ENCODE peak calls at places on chromosome 22, in four cellular contexts. N, W, A and G are unnamed samples.

GRCh38 chr22:26210390-26210789 is 41.1 kb downstream of the SEZ6L start:
- DNase-seq in W (no peak), N (no peak), A (no peak), G (no peak)

GRCh38 chr22:48663297-48663696 is 1164.4 kb downstream of the BRD1 start:
- DNase-seq in N (no peak), A (no peak), W (peak; percentile 23), G (no peak)

GRCh38 chr22:29742319-29742718 is 22.5 kb downstream of the CABP7 start:
- DNase-seq in N (no peak), W (no peak), A (no peak), G (no peak)

GRCh38 chr22:29879738-29880137 is 3.2 kb upstream of the MTMR3 start:
- DNase-seq in A (no peak), N (no peak), W (peak; percentile 47), G (peak; percentile 15)

GRCh38 chr22:42693055-42693762 is 27.5 kb downstream of the A4GALT start:
- DNase-seq in A (no peak), N (no peak), W (no peak), G (no peak)

GRCh38 chr22:45881524-45881875 is 95.5 kb downstream of the WNT7B start:
- DNase-seq in N (peak; percentile 11), A (no peak), W (no peak), G (no peak)

GRCh38 chr22:27151407-27151806 is 494.0 kb downstream of the MIAT start:
- DNase-seq in W (peak; percentile 44), A (no peak), N (no peak), G (no peak)

GRCh38 chr22:27099896-27100295 is 442.5 kb downstream of the MIAT start:
- DNase-seq in N (no peak), A (no peak), W (peak; percentile 61), G (no peak)

GRCh38 chr22:46117206-46118199 is 32.8 kb upstream of the PPARA start:
- DNase-seq in A (no peak), W (no peak), N (no peak), G (no peak)

GRCh38 chr22:45202333-45203149 is 38.2 kb downstream of the KIAA0930 start:
- DNase-seq in N (no peak), W (no peak), A (no peak), G (peak; percentile 47)

GRCh38 chr22:45271667-45272188 is 13.0 kb upstream of the UPK3A start:
- DNase-seq in W (no peak), A (no peak), N (peak; percentile 60), G (no peak)

GRCh38 chr22:44538071-44538470 is 40.0 kb upstream of the RTL6 start:
- DNase-seq in N (no peak), W (no peak), A (peak; percentile 27), G (peak; percentile 28)

GRCh38 chr22:50114221-50114981 is 24.6 kb downstream of the MOV10L1 start:
- DNase-seq in N (no peak), A (peak; percentile 81), W (no peak), G (no peak)

GRCh38 chr22:49995413-49996191 is 17.0 kb downstream of the IL17REL start:
- DNase-seq in A (no peak), W (no peak), N (no peak), G (no peak)

GRCh38 chr22:36323182-36323854 is 64.4 kb downstream of the MYH9 start:
- DNase-seq in N (peak; percentile 74), A (peak; percentile 71), W (no peak), G (no peak)

GRCh38 chr22:49975543-49976389 is 15.2 kb downstream of the PIM3 start:
- DNase-seq in A (peak; percentile 22), W (peak; percentile 67), N (peak; percentile 23), G (no peak)

GRCh38 chr22:45083659-45084305 is 74.0 kb upstream of the PHF21B start:
- DNase-seq in W (no peak), N (no peak), A (peak; percentile 80), G (peak; percentile 83)

GRCh38 chr22:33723915-33724314 is 196.4 kb downstream of the LARGE1 start:
- DNase-seq in N (no peak), A (no peak), W (no peak), G (no peak)

GRCh38 chr22:11605468-11605981 is 3922.5 kb upstream of the OR11H1 start:
- DNase-seq in W (no peak), N (no peak), A (no peak), G (no peak)

GRCh38 chr22:49152146-49152929 is 675.3 kb downstream of the BRD1 start:
- DNase-seq in N (no peak), W (no peak), A (no peak), G (no peak)

GRCh38 chr22:29144786-29145160 is 60.9 kb upstream of the EMID1 start:
- DNase-seq in A (no peak), N (no peak), W (no peak), G (no peak)

GRCh38 chr22:37760152-37760551 is 47.6 kb upstream of the GCAT start:
- DNase-seq in A (no peak), W (no peak), N (no peak), G (no peak)
- H3K36me3 ChIP-seq in A (peaks cover 36% of the 10 kb centered on the region), W (no peaks in the 10 kb centered on the region), N (no peaks in the 10 kb centered on the region), G (peaks cover 86% of the 10 kb centered on the region)

DNA sequence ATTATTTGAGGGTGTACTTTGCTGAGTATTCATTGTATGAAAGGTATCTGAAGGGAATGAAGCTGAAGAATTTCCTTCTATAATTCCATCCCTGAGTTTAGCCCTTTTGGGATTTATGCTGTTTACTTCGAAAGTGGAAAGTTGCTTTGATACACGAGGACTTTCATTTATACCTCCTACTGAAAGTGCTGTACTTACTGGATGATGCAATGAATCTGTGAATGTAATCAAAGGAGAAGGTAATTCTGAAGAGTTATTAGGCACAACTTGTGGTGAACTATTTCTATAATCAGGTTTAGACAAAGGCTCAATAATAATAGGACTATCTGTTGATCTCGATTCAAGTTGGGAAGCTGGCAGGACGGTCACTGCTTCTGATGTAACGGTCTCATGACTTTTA is 19.8 kb downstream of the ZNF280B start:
- DNase-seq in W (no peak), A (no peak), N (no peak), G (no peak)
- H3K36me3 ChIP-seq in W (peaks cover 19% of the 10 kb centered on the region), A (peaks cover 3% of the 10 kb centered on the region), N (no peaks in the 10 kb centered on the region), G (peaks cover 33% of the 10 kb centered on the region)

GRCh38 chr22:47591709-47592108 is 829.3 kb downstream of the TBC1D22A start:
- DNase-seq in W (no peak), A (no peak), N (no peak), G (no peak)

GRCh38 chr22:47592791-47593190 is 830.3 kb downstream of the TBC1D22A start:
- DNase-seq in A (no peak), N (no peak), W (no peak), G (no peak)

GRCh38 chr22:47593291-47593690 is 830.8 kb downstream of the TBC1D22A start:
- DNase-seq in A (no peak), N (no peak), W (no peak), G (no peak)

GRCh38 chr22:47589271-47590250 is 827.1 kb downstream of the TBC1D22A start:
- DNase-seq in W (no peak), N (no peak), A (no peak), G (no peak)

GRCh38 chr22:47591016-47591415 is 828.6 kb downstream of the TBC1D22A start:
- DNase-seq in W (no peak), A (no peak), N (no peak), G (no peak)
- H3K36me3 ChIP-seq in W (peaks cover 4% of the 10 kb centered on the region), A (no peaks in the 10 kb centered on the region), N (no peaks in the 10 kb centered on the region), G (no peaks in the 10 kb centered on the region)

DNA sequence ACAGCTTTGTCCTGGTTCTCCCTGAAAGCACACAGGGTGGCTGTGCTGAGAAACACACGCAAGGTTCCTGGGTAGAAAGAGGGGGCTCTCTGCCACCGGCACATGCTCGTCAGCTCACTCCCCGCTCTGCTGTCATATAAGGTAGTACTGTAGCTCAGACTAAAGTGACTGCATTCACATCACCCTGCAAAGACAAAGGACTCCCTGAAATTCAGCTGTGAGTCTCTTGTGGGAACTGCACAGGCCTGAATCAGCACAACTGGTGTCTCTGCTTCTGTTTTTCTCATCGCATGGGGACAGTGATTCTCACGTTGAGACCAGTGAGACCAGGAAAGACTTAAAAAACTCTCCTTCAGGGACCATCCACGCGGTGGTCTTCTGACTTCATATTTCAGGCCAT is 124.1 kb upstream of the BID start:
- DNase-seq in W (no peak), N (no peak), A (no peak), G (no peak)
- H3K36me3 ChIP-seq in W (peaks cover 4% of the 10 kb centered on the region), N (no peaks in the 10 kb centered on the region), A (peaks cover 14% of the 10 kb centered on the region), G (peaks cover 75% of the 10 kb centered on the region)

GRCh38 chr22:20882855-20883254 is 24.0 kb downstream of the SNAP29 start:
- DNase-seq in A (no peak), W (no peak), N (no peak), G (no peak)
- H3K36me3 ChIP-seq in A (peaks cover 10% of the 10 kb centered on the region), W (no peaks in the 10 kb centered on the region), N (no peaks in the 10 kb centered on the region), G (peaks cover 11% of the 10 kb centered on the region)

GRCh38 chr22:24118689-24119384 is 62.5 kb upstream of the SUSD2 start:
- DNase-seq in A (no peak), W (no peak), N (no peak), G (no peak)
- H3K36me3 ChIP-seq in A (no peaks in the 10 kb centered on the region), W (no peaks in the 10 kb centered on the region), N (no peaks in the 10 kb centered on the region), G (peaks cover 3% of the 10 kb centered on the region)

GRCh38 chr22:32204856-32205722 is at the start of gene RFPL2:
- DNase-seq in W (peak; percentile 92), N (no peak), A (peak; percentile 9), G (peak; percentile 71)

GRCh38 chr22:32204211-32204855 is 540 bp downstream of the RFPL2 start:
- DNase-seq in N (no peak), A (no peak), W (peak; percentile 63), G (no peak)

GRCh38 chr22:32207971-32208480 is 3.2 kb upstream of the RFPL2 start:
- DNase-seq in A (no peak), W (no peak), N (no peak), G (no peak)

GRCh38 chr22:32206774-32207758 is 2.2 kb upstream of the RFPL2 start:
- DNase-seq in N (no peak), A (no peak), W (peak; percentile 86), G (peak; percentile 17)

GRCh38 chr22:32205974-32206773 is 1.3 kb upstream of the RFPL2 start:
- DNase-seq in N (no peak), A (no peak), W (peak; percentile 60), G (no peak)
- H3K36me3 ChIP-seq in N (no peaks in the 10 kb centered on the region), A (no peaks in the 10 kb centered on the region), W (no peaks in the 10 kb centered on the region), G (no peaks in the 10 kb centered on the region)

DNA sequence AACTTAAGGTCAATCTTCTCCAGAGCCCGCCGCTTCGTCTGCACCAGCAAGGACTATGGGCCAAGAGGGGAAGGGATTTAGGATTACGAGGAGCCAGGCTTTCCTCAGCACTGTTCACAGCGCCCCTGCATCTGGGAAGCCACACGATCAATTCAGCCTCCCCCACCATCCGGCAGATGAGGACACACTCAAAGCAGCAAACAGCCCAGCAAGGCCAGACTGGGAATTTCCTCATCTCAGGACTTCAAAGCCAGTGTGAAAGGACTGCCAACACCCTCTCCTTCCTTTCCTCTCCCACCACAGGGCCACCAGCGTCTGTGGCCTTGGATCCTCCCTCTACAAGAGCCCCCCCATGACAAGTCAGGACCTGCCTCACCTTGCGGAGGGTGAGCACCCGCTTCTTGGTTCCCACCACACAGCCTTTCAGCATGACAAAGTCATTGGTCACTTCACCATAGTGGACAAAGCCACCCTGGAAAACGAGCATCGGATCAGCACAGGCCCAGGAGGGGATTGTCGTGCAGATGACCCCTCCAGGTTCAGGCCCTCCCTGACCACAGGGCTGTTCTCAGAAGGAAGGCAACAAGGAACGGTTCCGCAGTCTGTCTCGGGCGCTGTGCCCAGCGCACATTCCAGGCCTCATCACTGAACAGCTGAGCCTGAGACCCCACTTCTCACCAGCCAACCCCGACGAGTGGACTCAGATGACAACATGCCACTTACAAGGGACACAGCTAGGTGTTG is 6.0 kb downstream of the RPL3 start:
- DNase-seq in N (no peak), W (no peak), A (no peak), G (no peak)
- H3K36me3 ChIP-seq in N (no peaks in the 10 kb centered on the region), W (peaks cover 62% of the 10 kb centered on the region), A (peaks cover 62% of the 10 kb centered on the region), G (peaks cover 72% of the 10 kb centered on the region)